ENCODE peak calls at places on chromosome 14, in five cellular contexts. A is HepG2, Y is A549, B is GM23338, W is K562. T is an unnamed sample.

GRCh38 chr14:104283197-104284106 is 145.1 kb downstream of the KIF26A start:
- DNase-seq in W (no peak), B (no peak), Y (no peak), A (no peak), T (no peak)

GRCh38 chr14:20469890-20470858 is 968 bp downstream of the PNP start:
- DNase-seq in B (peak), Y (peak), W (no peak), A (peak), T (no peak)

GRCh38 chr14:21860172-21860571 is 186.6 kb upstream of the OR4E1 start:
- DNase-seq in Y (peak), B (peak), A (peak), W (peak), T (no peak)

GRCh38 chr14:74324945-74325361 is 22.2 kb upstream of the ABCD4 start:
- DNase-seq in B (peak), Y (peak), W (peak), A (peak), T (no peak)

GRCh38 chr14:105090493-105091334 is 25.5 kb upstream of the GPR132 start:
- DNase-seq in Y (peak), W (peak), B (peak), A (peak), T (no peak)

GRCh38 chr14:28763914-28764848 is 2.4 kb upstream of the FOXG1 start:
- DNase-seq in Y (no peak), B (peak), W (no peak), A (no peak), T (no peak)

GRCh38 chr14:51342226-51342625 is 102.2 kb downstream of the TMX1 start:
- DNase-seq in B (no peak), W (no peak), Y (peak), A (peak), T (no peak)

GRCh38 chr14:74141703-74142102 is 56.9 kb downstream of the LIN52 start:
- DNase-seq in B (no peak), Y (no peak), A (peak), W (no peak), T (no peak)

GRCh38 chr14:91961297-91962220 is 14.1 kb upstream of the FBLN5 start:
- DNase-seq in W (no peak), A (no peak), B (no peak), Y (no peak), T (no peak)

GRCh38 chr14:91237219-91237618 is 7.3 kb downstream of the GPR68 start:
- DNase-seq in Y (no peak), B (no peak), A (no peak), W (no peak), T (no peak)

GRCh38 chr14:89489796-89490506 is 72.9 kb upstream of the FOXN3 start:
- DNase-seq in W (no peak), B (no peak), Y (no peak), A (no peak), T (no peak)

GRCh38 chr14:104557086-104557485 is 22.5 kb upstream of the C14orf180 start:
- DNase-seq in W (no peak), A (no peak), Y (no peak), B (no peak), T (no peak)

GRCh38 chr14:42884100-42884499 is 1277.4 kb downstream of the LRFN5 start:
- DNase-seq in W (no peak), Y (peak), A (no peak), B (no peak), T (no peak)

GRCh38 chr14:38367922-38368321 is 112.0 kb upstream of the CLEC14A start:
- DNase-seq in A (no peak), W (no peak), B (no peak), Y (no peak), T (no peak)

GRCh38 chr14:75022655-75023054 is 19.9 kb downstream of the EIF2B2 start:
- DNase-seq in A (peak), W (peak), Y (peak), B (peak), T (no peak)

GRCh38 chr14:98167702-98168101 is 1104.3 kb downstream of the BCL11B start:
- DNase-seq in B (no peak), Y (no peak), A (no peak), W (no peak), T (no peak)

GRCh38 chr14:59358105-59358504 is 107.1 kb downstream of the GPR135 start:
- DNase-seq in B (peak), Y (peak), A (peak), W (no peak), T (no peak)
- TF ChIP-seq JUNB in B (no peak), Y (peak), A (no peak), W (no peak), T (no peak)

DNA sequence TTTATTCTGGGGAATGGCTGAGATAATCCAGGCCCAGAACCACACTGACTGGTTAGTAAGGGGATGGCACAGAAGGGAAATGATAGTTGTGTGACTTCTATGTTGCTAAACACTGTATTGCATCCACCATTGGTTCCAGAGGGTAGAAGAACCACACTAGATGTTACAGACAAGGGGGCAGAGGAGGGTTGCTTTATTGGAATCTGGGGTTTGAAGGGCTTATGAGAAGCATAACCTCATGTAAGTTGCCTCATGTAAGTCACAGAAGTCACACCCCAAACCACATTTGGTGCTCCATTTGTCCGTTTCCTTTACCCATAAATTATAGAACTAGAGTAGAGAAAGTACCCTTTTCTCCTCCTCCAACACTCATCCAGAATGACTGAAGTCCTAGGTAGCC is 5.5 kb upstream of the PSMA6 start:
- DNase-seq in Y (no peak), A (no peak), B (no peak), W (no peak), T (no peak)
- TF ChIP-seq JUNB in Y (no peak), A (no peak), B (no peak), W (no peak), T (no peak)

GRCh38 chr14:100294963-100295330 is 11.3 kb downstream of the SLC25A29 start:
- DNase-seq in Y (no peak), A (no peak), W (no peak), B (no peak), T (no peak)

GRCh38 chr14:100295376-100296105 is 10.7 kb downstream of the SLC25A29 start:
- DNase-seq in W (no peak), A (no peak), Y (no peak), B (no peak), T (no peak)

GRCh38 chr14:100292776-100293461 is 13.3 kb downstream of the SLC25A29 start:
- DNase-seq in Y (no peak), B (no peak), A (no peak), W (no peak), T (no peak)

GRCh38 chr14:100293497-100294212 is 12.6 kb downstream of the SLC25A29 start:
- DNase-seq in W (no peak), A (no peak), Y (no peak), B (no peak), T (no peak)

DNA sequence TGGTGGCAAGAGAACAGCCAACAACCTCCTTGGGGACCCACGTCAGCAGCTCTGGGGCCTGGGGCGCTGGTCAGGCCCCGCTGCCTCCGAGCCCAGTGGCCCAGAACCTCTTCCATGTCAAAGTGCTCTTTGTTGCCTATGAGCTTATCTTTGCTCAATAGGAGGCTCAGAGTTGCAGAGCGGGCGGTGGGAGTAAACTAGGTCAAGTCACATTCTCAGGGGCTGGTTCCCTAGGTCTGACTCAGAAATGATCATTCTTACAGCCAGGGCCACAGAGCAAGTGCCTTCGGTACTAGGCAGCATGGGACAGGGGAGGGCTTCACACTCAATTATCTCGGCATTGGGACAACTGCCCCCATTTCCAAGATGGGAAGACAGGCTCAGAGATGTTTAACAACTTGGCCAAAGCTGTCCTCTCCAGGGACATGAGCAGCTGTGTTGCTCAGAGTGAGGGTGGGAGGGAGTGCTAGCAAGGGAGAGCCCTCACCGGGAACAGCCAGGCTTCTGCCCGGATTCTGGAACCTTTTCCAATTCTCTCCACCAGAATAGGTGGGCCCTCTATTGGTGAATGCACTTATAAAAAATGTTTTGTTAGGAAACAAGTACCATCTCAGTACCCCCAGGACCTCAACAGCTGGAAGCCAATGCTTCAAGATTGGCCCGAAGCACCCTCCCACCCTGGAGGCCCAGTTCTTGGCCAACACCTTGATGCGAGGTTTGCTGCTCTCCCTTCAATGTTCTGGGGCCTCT is 11.9 kb downstream of the SLC25A29 start:
- DNase-seq in B (no peak), A (no peak), W (no peak), Y (no peak), T (peak)
- TF ChIP-seq JUNB in B (no peak), A (no peak), W (no peak), Y (no peak), T (no peak)

GRCh38 chr14:103019236-103019635 is 38.1 kb downstream of the CDC42BPB start:
- DNase-seq in Y (no peak), W (no peak), A (no peak), B (no peak), T (no peak)

GRCh38 chr14:103016071-103016470 is 41.3 kb downstream of the CDC42BPB start:
- DNase-seq in W (no peak), A (no peak), Y (no peak), B (no peak), T (no peak)

GRCh38 chr14:103014466-103015319 is 42.7 kb downstream of the CDC42BPB start:
- DNase-seq in Y (no peak), W (no peak), A (no peak), B (peak), T (no peak)

GRCh38 chr14:103015426-103015825 is 41.9 kb downstream of the CDC42BPB start:
- DNase-seq in A (no peak), W (no peak), B (no peak), Y (no peak), T (no peak)

GRCh38 chr14:103016594-103016993 is 40.8 kb downstream of the CDC42BPB start:
- DNase-seq in W (no peak), B (no peak), Y (no peak), A (no peak), T (no peak)
- TF ChIP-seq JUNB in W (no peak), B (no peak), Y (no peak), A (no peak), T (no peak)

GRCh38 chr14:61764342-61765122 is 2.3 kb downstream of the SNAPC1 start:
- DNase-seq in A (no peak), Y (no peak), B (no peak), W (no peak), T (no peak)
- TF ChIP-seq JUNB in A (no peak), Y (no peak), B (no peak), W (no peak), T (no peak)

DNA sequence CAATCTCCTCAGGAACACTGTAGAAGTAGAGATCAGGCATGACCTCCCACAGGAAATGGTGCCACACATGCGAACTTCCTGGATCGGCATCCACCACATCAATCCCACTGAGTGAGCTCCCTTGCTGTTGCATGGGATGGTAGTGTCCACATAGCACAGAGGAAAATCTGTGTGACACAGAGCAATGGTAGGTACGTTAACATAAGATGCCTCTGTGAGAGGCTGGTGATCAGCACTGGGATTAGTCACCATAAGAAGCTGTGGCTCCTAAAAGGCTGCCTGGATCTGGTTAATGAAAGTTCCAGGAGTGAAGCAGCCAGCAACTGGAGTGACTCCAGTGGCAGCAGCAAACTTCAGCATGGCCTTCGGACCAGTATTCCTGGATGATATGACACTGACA is 21.8 kb downstream of the WDHD1 start:
- DNase-seq in Y (no peak), A (no peak), W (no peak), B (no peak), T (no peak)
- TF ChIP-seq JUNB in Y (no peak), A (no peak), W (no peak), B (no peak), T (no peak)

GRCh38 chr14:76672123-76672522 is 89.1 kb upstream of the VASH1 start:
- DNase-seq in B (no peak), A (no peak), W (no peak), Y (no peak), T (no peak)

GRCh38 chr14:76678244-76678643 is 83.0 kb upstream of the VASH1 start:
- DNase-seq in Y (no peak), B (no peak), W (no peak), A (no peak), T (no peak)

GRCh38 chr14:76676539-76676938 is 84.7 kb upstream of the VASH1 start:
- DNase-seq in A (no peak), W (no peak), B (no peak), Y (no peak), T (no peak)

DNA sequence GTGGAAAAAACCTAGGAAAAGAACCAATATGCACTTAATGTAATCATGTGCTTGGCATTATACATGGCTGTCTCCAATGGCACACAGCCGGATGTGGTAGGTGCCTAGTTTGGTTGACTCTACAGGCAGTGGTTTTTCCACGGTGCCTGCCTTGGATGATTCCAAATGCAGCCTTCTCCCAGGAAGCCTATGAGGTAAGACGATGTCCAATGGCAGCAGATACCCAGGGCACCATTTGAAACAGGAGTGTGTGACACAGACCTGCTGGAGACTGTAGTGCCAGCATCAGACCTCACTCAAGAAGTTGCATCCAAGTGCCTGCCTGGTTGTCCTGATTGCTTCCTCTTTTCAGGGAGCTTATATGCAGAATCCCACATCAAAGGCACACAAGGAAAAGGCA is 88.0 kb upstream of the VASH1 start:
- DNase-seq in A (no peak), Y (no peak), B (no peak), W (no peak), T (no peak)
- TF ChIP-seq JUNB in A (no peak), Y (no peak), B (no peak), W (no peak), T (no peak)

DNA sequence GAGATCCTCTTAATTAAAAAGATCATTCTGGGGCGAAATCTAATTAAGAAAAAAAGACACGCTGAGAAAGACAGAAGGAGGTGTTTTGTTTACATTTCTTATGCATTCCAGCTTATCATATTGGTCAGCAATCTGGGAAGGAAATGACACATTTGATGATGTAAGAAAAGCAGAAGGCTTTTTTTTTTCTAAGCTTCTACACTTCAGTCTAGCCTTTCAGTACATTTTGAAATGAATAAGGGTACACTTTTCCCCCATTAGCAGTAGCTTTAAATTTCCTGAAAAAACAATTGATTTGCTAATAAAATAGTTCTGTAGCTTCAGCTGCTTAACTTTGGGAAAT is 5.9 kb upstream of the GSC start:
- DNase-seq in A (no peak), W (no peak), Y (no peak), B (no peak), T (no peak)
- TF ChIP-seq JUNB in A (no peak), W (no peak), Y (no peak), B (no peak), T (no peak)

T was measured in GM12878.